ENCODE peak calls at places on chromosomes 7 and 10, in five cellular contexts. U, Y, P, V and I are unnamed samples.
A peak's percentile ranks its signal among the peaks of the same experiment; 100 is the strongest.

GRCh38 chr7:72003236-72003635 is 408.9 kb downstream of the CALN1 start:
- DNase-seq in U (no peak), Y (no peak), P (no peak), V (no peak), I (no peak)

GRCh38 chr7:141244466-141244865 is 170.6 kb downstream of the TMEM178B start:
- DNase-seq in U (no peak), Y (no peak), P (no peak), V (no peak), I (no peak)

GRCh38 chr10:20058135-20058534 is 241.9 kb downstream of the PLXDC2 start:
- DNase-seq in U (no peak), Y (no peak), P (no peak), V (no peak), I (no peak)

GRCh38 chr10:106089855-106090254 is 1074.7 kb downstream of the SORCS1 start:
- DNase-seq in U (no peak), Y (no peak), P (no peak), V (no peak), I (no peak)

GRCh38 chr10:33303988-33304387 is 30.5 kb downstream of the NRP1 start:
- DNase-seq in U (no peak), Y (no peak), P (no peak), V (no peak), I (no peak)

GRCh38 chr10:33041783-33042437 is 83.9 kb upstream of the ITGB1 start:
- DNase-seq in U (no peak), Y (no peak), P (no peak), V (no peak), I (no peak)

GRCh38 chr7:103336781-103337180 is 7.8 kb downstream of the DNAJC2 start:
- DNase-seq in U (no peak), Y (no peak), P (no peak), V (no peak), I (no peak)

GRCh38 chr10:2508971-2509605 is 558.3 kb upstream of the PFKP start:
- DNase-seq in U (no peak), Y (no peak), P (peak; percentile 93), V (no peak), I (no peak)

GRCh38 chr10:46556515-46557318 is at the start of gene GPRIN2:
- DNase-seq in U (no peak), Y (no peak), P (no peak), V (peak; percentile 89), I (no peak)

GRCh38 chr7:101586078-101586941 is 42.8 kb downstream of the MYL10 start:
- DNase-seq in U (no peak), Y (no peak), P (no peak), V (no peak), I (no peak)

GRCh38 chr10:113111900-113112853 is 162.1 kb downstream of the TCF7L2 start:
- DNase-seq in U (no peak), Y (peak; percentile 30), P (peak; percentile 24), V (no peak), I (peak; percentile 91)

GRCh38 chr7:45591101-45591906 is 17.1 kb downstream of the ADCY1 start:
- DNase-seq in U (no peak), Y (no peak), P (no peak), V (no peak), I (peak; percentile 70)

GRCh38 chr10:71124921-71125748 is 87.2 kb upstream of the UNC5B start:
- DNase-seq in U (no peak), Y (peak; percentile 23), P (no peak), V (no peak), I (peak; percentile 76)

GRCh38 chr7:90772410-90772809 is 176.3 kb downstream of the CDK14 start:
- DNase-seq in U (no peak), Y (no peak), P (no peak), V (no peak), I (no peak)

GRCh38 chr7:77697535-77697831 is 1.2 kb downstream of the RSBN1L start:
- DNase-seq in U (no peak), Y (no peak), P (no peak), V (no peak), I (no peak)

GRCh38 chr7:77698042-77698625 is 1.9 kb downstream of the RSBN1L start:
- DNase-seq in U (no peak), Y (no peak), P (no peak), V (no peak), I (no peak)

GRCh38 chr7:77699056-77699455 is 2.8 kb downstream of the RSBN1L start:
- DNase-seq in U (no peak), Y (no peak), P (peak; percentile 49), V (no peak), I (no peak)

GRCh38 chr7:77696057-77696642 is at the start of gene RSBN1L:
- DNase-seq in U (peak; percentile 91), Y (peak; percentile 99), P (peak; percentile 95), V (peak; percentile 99), I (peak; percentile 100)

GRCh38 chr7:77696643-77697534 is 630 bp downstream of the RSBN1L start:
- DNase-seq in U (no peak), Y (peak; percentile 32), P (peak; percentile 67), V (peak; percentile 88), I (peak; percentile 91)
- TF ChIP-seq CTCF in U (no peak), Y (no peak), P (no peak), V (no peak), I (no peak)

GRCh38 chr7:6188395-6188794 is 84.0 kb downstream of the CYTH3 start:
- DNase-seq in U (no peak), Y (no peak), P (no peak), V (no peak), I (peak; percentile 64)

GRCh38 chr7:6181136-6181535 is 91.3 kb downstream of the CYTH3 start:
- DNase-seq in U (no peak), Y (no peak), P (no peak), V (no peak), I (no peak)

GRCh38 chr7:6183006-6183405 is 89.4 kb downstream of the CYTH3 start:
- DNase-seq in U (no peak), Y (no peak), P (no peak), V (no peak), I (peak; percentile 64)

DNA sequence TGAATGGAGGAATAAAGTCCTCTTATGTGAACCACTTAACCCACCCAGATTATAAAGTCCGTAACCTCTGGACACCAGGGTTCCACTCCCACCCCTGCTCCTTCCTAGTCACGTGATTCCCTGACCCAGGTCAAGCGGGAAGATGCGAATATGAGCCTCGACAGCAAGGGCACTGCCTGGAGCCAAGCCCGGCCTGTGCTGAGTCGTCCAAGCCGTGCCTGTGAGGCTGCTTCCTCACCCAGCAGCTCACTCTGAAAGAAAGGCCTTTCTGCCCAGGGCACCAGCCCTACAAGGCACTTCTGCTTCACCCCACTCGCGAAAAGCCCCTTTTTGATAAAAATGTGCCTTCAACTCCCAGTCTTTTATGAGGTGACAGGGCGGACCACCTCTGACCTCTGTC is 85.8 kb downstream of the CYTH3 start:
- DNase-seq in U (no peak), Y (no peak), P (no peak), V (no peak), I (peak; percentile 68)
- H3K4me3 ChIP-seq in U (no peak overlapping the region), Y (no peak overlapping the region), P (no peak overlapping the region), V (no peak overlapping the region), I (no peak overlapping the region)

GRCh38 chr10:30387646-30388243 is 38.7 kb upstream of the MTPAP start:
- DNase-seq in U (no peak), Y (no peak), P (peak; percentile 73), V (no peak), I (no peak)
- TF ChIP-seq CTCF in U (no peak), Y (no peak), P (no peak), V (no peak), I (no peak)

DNA sequence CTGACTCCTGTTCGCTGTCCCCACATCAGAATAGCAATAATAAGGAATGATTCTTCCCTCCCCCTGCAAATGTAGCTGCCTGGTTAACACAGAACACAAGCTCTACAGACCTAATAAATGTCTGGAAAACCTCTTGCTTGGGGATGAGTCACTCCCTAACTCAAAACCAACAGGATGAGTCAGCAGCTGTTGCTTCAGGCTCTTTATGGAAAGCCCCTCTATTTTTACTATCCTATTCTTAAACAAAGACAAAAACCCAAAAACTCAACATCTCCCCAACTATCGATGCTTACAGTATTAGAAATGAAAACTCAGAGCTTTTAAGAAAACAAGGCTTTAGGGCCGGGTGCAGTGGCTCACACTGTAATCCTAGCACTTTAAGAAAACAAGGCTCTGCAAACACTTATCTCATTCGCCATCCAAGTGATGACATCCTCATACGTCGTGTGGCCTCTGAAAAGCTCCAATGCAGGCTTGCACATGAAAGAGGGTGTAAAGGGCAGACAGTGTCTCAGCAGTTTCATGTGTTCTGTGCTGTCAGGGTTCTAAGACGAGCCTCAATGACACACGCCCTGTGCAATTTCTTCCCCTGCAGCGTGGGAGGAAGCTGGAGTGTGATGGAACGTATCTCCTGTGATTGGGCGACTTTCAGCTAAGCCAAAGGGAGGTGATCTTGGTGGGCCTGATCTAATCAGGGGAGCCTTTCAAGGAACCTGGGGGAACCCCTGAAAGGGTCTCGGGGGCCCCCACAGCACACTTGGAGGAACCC is 70.1 kb downstream of the AMZ1 start:
- DNase-seq in U (peak; percentile 99), Y (no peak), P (peak; percentile 99), V (peak; percentile 72), I (no peak)
- H3K4me3 ChIP-seq in U (peak overlapping the region; percentile 29), Y (peak overlapping the region; percentile 13), P (peak overlapping the region; percentile 42), V (no peak overlapping the region), I (no peak overlapping the region)

GRCh38 chr7:27929127-27929526 is 189.2 kb downstream of the TAX1BP1 start:
- DNase-seq in U (no peak), Y (no peak), P (no peak), V (no peak), I (no peak)

GRCh38 chr7:27936244-27937102 is 196.5 kb downstream of the TAX1BP1 start:
- DNase-seq in U (no peak), Y (no peak), P (no peak), V (no peak), I (no peak)

GRCh38 chr7:27928001-27928400 is 188.0 kb downstream of the TAX1BP1 start:
- DNase-seq in U (no peak), Y (no peak), P (no peak), V (no peak), I (no peak)

GRCh38 chr7:27930910-27931476 is 191.0 kb downstream of the TAX1BP1 start:
- DNase-seq in U (no peak), Y (no peak), P (no peak), V (no peak), I (no peak)

GRCh38 chr7:27933691-27934565 is 194.0 kb downstream of the TAX1BP1 start:
- DNase-seq in U (peak; percentile 67), Y (no peak), P (peak; percentile 54), V (no peak), I (no peak)
- TF ChIP-seq CTCF in U (peak; percentile 10), Y (no peak), P (no peak), V (peak; percentile 24), I (no peak)

DNA sequence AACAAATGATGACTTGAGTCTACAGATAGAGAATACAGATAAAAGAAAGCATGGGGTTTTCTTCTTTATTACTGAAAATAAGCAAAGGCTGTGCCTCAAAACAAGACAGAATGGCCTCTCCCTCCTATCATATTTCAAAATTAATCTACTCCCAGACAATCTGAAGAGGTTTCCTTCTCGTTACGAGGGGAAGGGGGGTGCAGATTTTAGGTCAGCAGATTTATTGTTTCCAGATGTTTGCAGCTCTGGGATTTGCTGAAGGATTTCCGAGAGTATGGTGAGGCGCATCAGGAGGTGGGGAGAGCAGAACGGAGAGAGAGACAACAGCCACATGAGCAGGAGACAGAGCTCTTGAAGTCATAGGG is 89.8 kb downstream of the KIAA1549 start:
- DNase-seq in U (peak; percentile 87), Y (no peak), P (no peak), V (no peak), I (no peak)
- H3K4me3 ChIP-seq in U (no peak overlapping the region), Y (no peak overlapping the region), P (no peak overlapping the region), V (no peak overlapping the region), I (no peak overlapping the region)